ENCODE peak calls at places on chromosome 12, in seven cellular contexts. R is GM06990, M is HepG2, S is transverse colon, F is Caco-2, J is kidney epithelial cell, O is lung. G is an unnamed sample.
A peak's percentile ranks its signal among the peaks of the same experiment; 100 is the strongest.

GRCh38 chr12:117208206-117208605 is 17.9 kb upstream of the FBXO21 start:
- DNase-seq in R (no peak), M (no peak), S (no peak), F (no peak), J (no peak), O (no peak), G (no peak)

GRCh38 chr12:82708507-82708906 is 21.8 kb downstream of the TMTC2 start:
- DNase-seq in R (no peak), M (no peak), S (peak; percentile 31), F (no peak), J (no peak), O (no peak), G (no peak)

GRCh38 chr12:4115570-4115969 is 158.0 kb upstream of the CCND2 start:
- DNase-seq in R (no peak), M (no peak), S (no peak), F (no peak), J (no peak), O (peak; percentile 21), G (no peak)

GRCh38 chr12:107558816-107559382 is 126.7 kb upstream of the PWP1 start:
- DNase-seq in R (no peak), M (peak; percentile 93), S (no peak), F (no peak), J (no peak), O (no peak), G (no peak)

GRCh38 chr12:15001733-15002471 is 29.1 kb downstream of the PDE6H start:
- DNase-seq in R (no peak), M (peak; percentile 6), S (peak; percentile 24), F (no peak), J (no peak), O (no peak), G (no peak)

GRCh38 chr12:75862692-75863471 is 168.7 kb downstream of the PHLDA1 start:
- DNase-seq in R (no peak), M (peak; percentile 28), S (no peak), F (no peak), J (peak; percentile 45), O (no peak), G (no peak)

GRCh38 chr12:113227686-113228391 is 6.6 kb downstream of the TPCN1 start:
- DNase-seq in R (no peak), M (no peak), S (no peak), F (no peak), J (no peak), O (no peak), G (no peak)

GRCh38 chr12:65494537-65494936 is 216.1 kb downstream of the MSRB3 start:
- DNase-seq in R (no peak), M (peak; percentile 22), S (no peak), F (no peak), J (no peak), O (no peak), G (no peak)

GRCh38 chr12:113260127-113260526 is 38.9 kb downstream of the TPCN1 start:
- DNase-seq in R (no peak), M (no peak), S (no peak), F (no peak), J (no peak), O (no peak), G (no peak)

GRCh38 chr12:82069931-82070514 is 288.2 kb downstream of the CCDC59 start:
- DNase-seq in R (no peak), M (no peak), S (no peak), F (no peak), J (no peak), O (no peak), G (no peak)

GRCh38 chr12:106601031-106601430 is 18.2 kb downstream of the RFX4 start:
- DNase-seq in R (no peak), M (peak; percentile 43), S (no peak), F (peak; percentile 52), J (no peak), O (no peak), G (no peak)

GRCh38 chr12:126454581-126454980 is 1389.3 kb downstream of the AACS start:
- DNase-seq in R (no peak), M (no peak), S (no peak), F (no peak), J (no peak), O (no peak), G (no peak)

GRCh38 chr12:24134092-24134491 is 184.6 kb upstream of the SOX5 start:
- DNase-seq in R (no peak), M (no peak), S (no peak), F (no peak), J (no peak), O (no peak), G (no peak)

GRCh38 chr12:121813951-121814350 is 10.1 kb downstream of the SETD1B start:
- DNase-seq in R (no peak), M (no peak), S (no peak), F (no peak), J (no peak), O (no peak), G (no peak)

GRCh38 chr12:10052111-10052913 is 21.8 kb downstream of the CLEC9A start:
- DNase-seq in R (no peak), M (no peak), S (no peak), F (no peak), J (no peak), O (no peak), G (no peak)

GRCh38 chr12:11686135-11686534 is 36.7 kb downstream of the ETV6 start:
- DNase-seq in R (no peak), M (no peak), S (no peak), F (no peak), J (no peak), O (no peak), G (no peak)

GRCh38 chr12:121124402-121125109 is 8.1 kb upstream of the P2RX7 start:
- DNase-seq in R (no peak), M (peak; percentile 90), S (no peak), F (peak; percentile 56), J (peak; percentile 94), O (no peak), G (peak; percentile 87)

GRCh38 chr12:79725987-79726386 is 35.2 kb upstream of the PAWR start:
- DNase-seq in R (no peak), M (no peak), S (no peak), F (no peak), J (peak; percentile 10), O (no peak), G (peak; percentile 67)

GRCh38 chr12:31589582-31589895 is 1.4 kb downstream of the DENND5B start:
- DNase-seq in R (no peak), M (no peak), S (no peak), F (no peak), J (no peak), O (no peak), G (no peak)

GRCh38 chr12:54840293-54840692 is 14.0 kb upstream of the MUCL1 start:
- DNase-seq in R (no peak), M (no peak), S (no peak), F (no peak), J (no peak), O (no peak), G (no peak)

GRCh38 chr12:32822344-32822743 is 66.6 kb upstream of the YARS2 start:
- DNase-seq in R (no peak), M (no peak), S (no peak), F (no peak), J (no peak), O (no peak), G (no peak)

GRCh38 chr12:101671157-101671791 is 26.2 kb upstream of the CHPT1 start:
- DNase-seq in R (peak; percentile 22), M (no peak), S (peak; percentile 44), F (no peak), J (no peak), O (peak; percentile 37), G (no peak)
- H3K4me3 ChIP-seq in R (no peak overlapping the region), M (peak overlapping the region; percentile 37), S (no peak overlapping the region), F (no peak overlapping the region), J (no peak overlapping the region), O (no peak overlapping the region), G (no peak overlapping the region)

GRCh38 chr12:2583642-2584041 is 211.1 kb upstream of the FKBP4 start:
- DNase-seq in R (no peak), M (no peak), S (no peak), F (no peak), J (no peak), O (no peak), G (no peak)

GRCh38 chr12:2589381-2589780 is 205.4 kb upstream of the FKBP4 start:
- DNase-seq in R (no peak), M (no peak), S (no peak), F (no peak), J (no peak), O (no peak), G (no peak)

GRCh38 chr12:2586159-2587035 is 208.4 kb upstream of the FKBP4 start:
- DNase-seq in R (no peak), M (no peak), S (no peak), F (no peak), J (no peak), O (no peak), G (no peak)

GRCh38 chr12:2593045-2593444 is 201.7 kb upstream of the FKBP4 start:
- DNase-seq in R (no peak), M (no peak), S (no peak), F (no peak), J (no peak), O (no peak), G (no peak)

GRCh38 chr12:2588345-2588744 is 206.4 kb upstream of the FKBP4 start:
- DNase-seq in R (no peak), M (no peak), S (no peak), F (no peak), J (no peak), O (no peak), G (no peak)
- TF ChIP-seq CTCF in R (no peak), M (no peak), S (no peak), F (no peak), J (no peak), O (no peak), G (no peak)

DNA sequence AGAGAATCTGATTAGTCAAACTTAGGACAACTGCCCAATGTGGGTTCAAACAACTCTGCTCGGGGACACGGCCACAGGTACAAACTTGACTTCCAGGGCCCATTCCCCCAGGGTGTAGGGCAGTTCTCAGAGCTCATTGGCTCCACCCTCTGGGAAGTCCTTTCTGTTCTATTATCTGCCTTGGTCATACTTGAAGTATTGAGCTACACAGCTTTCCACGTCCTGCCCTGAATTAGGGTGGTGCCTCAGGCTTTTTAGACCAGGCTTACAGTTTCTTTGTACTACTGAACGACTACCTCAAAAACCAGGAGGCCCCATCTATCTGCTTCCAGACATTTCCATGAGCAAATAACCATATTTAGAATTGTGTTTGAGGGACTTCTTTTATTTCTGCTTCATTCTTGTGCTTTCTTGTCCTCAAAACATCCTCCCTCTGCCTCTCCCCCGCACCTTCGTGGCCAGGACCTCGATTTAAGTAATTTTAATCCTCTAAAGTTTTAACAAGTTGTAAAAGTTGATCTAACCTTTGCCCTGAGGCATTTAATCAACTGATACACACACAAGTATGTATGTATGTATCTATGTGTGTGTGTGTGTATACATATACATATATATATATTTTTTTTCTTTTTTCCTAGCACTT is 281.8 kb upstream of the AMIGO2 start:
- DNase-seq in R (peak; percentile 26), M (no peak), S (peak; percentile 40), F (peak; percentile 38), J (no peak), O (no peak), G (no peak)
- H3K4me3 ChIP-seq in R (peak overlapping the region; percentile 19), M (no peak overlapping the region), S (no peak overlapping the region), F (no peak overlapping the region), J (no peak overlapping the region), O (no peak overlapping the region), G (no peak overlapping the region)

GRCh38 chr12:68334136-68334535 is 2.0 kb upstream of the MDM1 start:
- DNase-seq in R (no peak), M (no peak), S (peak; percentile 36), F (no peak), J (no peak), O (no peak), G (no peak)
- TF ChIP-seq CTCF in R (peak; percentile 33), M (peak; percentile 61), S (no peak), F (no peak), J (peak; percentile 44), O (no peak), G (no peak)